ENCODE peak calls at places on chromosomes 7 and 10, in five cellular contexts. U, D, I, T and C are unnamed samples.

GRCh38 chr10:100904903-100905302 is 7.9 kb upstream of the SLF2 start:
- DNase-seq in U (no peak), D (no peak), I (peak), T (no peak), C (no peak)

GRCh38 chr7:31633894-31634494 is 53.0 kb upstream of the PPP1R17 start:
- DNase-seq in U (peak), D (no peak), I (peak), T (peak), C (peak)

GRCh38 chr7:100855515-100855914 is 3.0 kb downstream of the SLC12A9 start:
- DNase-seq in U (no peak), D (no peak), I (no peak), T (no peak), C (no peak)

GRCh38 chr7:138889982-138890381 is 91.2 kb downstream of the KIAA1549 start:
- DNase-seq in U (no peak), D (no peak), I (no peak), T (no peak), C (no peak)

GRCh38 chr7:75734586-75735047 is 4.1 kb downstream of the HIP1 start:
- DNase-seq in U (peak), D (no peak), I (no peak), T (no peak), C (no peak)

GRCh38 chr7:92375013-92375412 is 72.3 kb upstream of the GATAD1 start:
- DNase-seq in U (no peak), D (no peak), I (no peak), T (no peak), C (no peak)

GRCh38 chr10:110802551-110803238 is 69.0 kb upstream of the PDCD4 start:
- DNase-seq in U (peak), D (no peak), I (peak), T (peak), C (no peak)

GRCh38 chr7:55052726-55053431 is 34.1 kb downstream of the EGFR start:
- DNase-seq in U (no peak), D (no peak), I (no peak), T (no peak), C (no peak)

GRCh38 chr7:34653787-34654186 is 4.2 kb upstream of the NPSR1 start:
- DNase-seq in U (peak), D (no peak), I (no peak), T (no peak), C (no peak)

GRCh38 chr10:48737866-48738265 is 53.2 kb downstream of the WDFY4 start:
- DNase-seq in U (no peak), D (no peak), I (no peak), T (no peak), C (no peak)

GRCh38 chr10:131569851-131570715 is 258.6 kb upstream of the TCERG1L start:
- DNase-seq in U (no peak), D (no peak), I (no peak), T (peak), C (no peak)

GRCh38 chr10:34758447-34758996 is 56.6 kb downstream of the PARD3 start:
- DNase-seq in U (peak), D (no peak), I (peak), T (no peak), C (no peak)

GRCh38 chr7:17041324-17041723 is 159.5 kb upstream of the AGR3 start:
- DNase-seq in U (peak), D (no peak), I (no peak), T (no peak), C (no peak)

GRCh38 chr7:142385528-142386340 is 127.9 kb upstream of the PRSS58 start:
- DNase-seq in U (peak), D (no peak), I (peak), T (no peak), C (peak)

GRCh38 chr10:131885391-131886165 is 15.2 kb upstream of the PPP2R2D start:
- DNase-seq in U (peak), D (peak), I (peak), T (peak), C (no peak)

GRCh38 chr7:129530881-129531391 is 28.6 kb downstream of the SMKR1 start:
- DNase-seq in U (peak), D (no peak), I (peak), T (no peak), C (no peak)

GRCh38 chr7:106865130-106866115 is at the start of gene PIK3CG:
- DNase-seq in U (no peak), D (no peak), I (peak), T (no peak), C (no peak)

GRCh38 chr7:49855281-49855980 is 82.0 kb downstream of the VWC2 start:
- DNase-seq in U (no peak), D (no peak), I (no peak), T (no peak), C (no peak)

GRCh38 chr10:112461029-112461887 is 14.2 kb downstream of the VTI1A start:
- DNase-seq in U (no peak), D (no peak), I (no peak), T (no peak), C (no peak)

GRCh38 chr10:126584836-126585235 is 85.7 kb downstream of the C10orf90 start:
- DNase-seq in U (no peak), D (no peak), I (no peak), T (no peak), C (no peak)

GRCh38 chr7:116859323-116859722 is 3.1 kb upstream of the CAPZA2 start:
- DNase-seq in U (no peak), D (no peak), I (no peak), T (no peak), C (peak)

GRCh38 chr7:151251328-151251925 is 2.9 kb upstream of the SMARCD3 start:
- DNase-seq in U (no peak), D (no peak), I (no peak), T (peak), C (no peak)

GRCh38 chr7:123770378-123770777 is 21.6 kb upstream of the WASL start:
- DNase-seq in U (peak), D (no peak), I (peak), T (no peak), C (no peak)

GRCh38 chr7:18426564-18427226 is 68.9 kb upstream of the HDAC9 start:
- DNase-seq in U (no peak), D (no peak), I (no peak), T (no peak), C (no peak)

GRCh38 chr7:45146531-45147379 is 10.8 kb upstream of the RAMP3 start:
- DNase-seq in U (no peak), D (no peak), I (no peak), T (no peak), C (no peak)

GRCh38 chr7:142383826-142384507 is 126.1 kb upstream of the PRSS58 start:
- DNase-seq in U (no peak), D (no peak), I (no peak), T (no peak), C (no peak)

GRCh38 chr7:5682889-5683670 is 98.4 kb downstream of the RNF216 start:
- DNase-seq in U (no peak), D (no peak), I (no peak), T (no peak), C (no peak)
- TF ChIP-seq CTCF in U (no peak), D (no peak), I (no peak), T (no peak), C (no peak)

GRCh38 chr7:51354897-51355296 is 38.3 kb upstream of the COBL start:
- DNase-seq in U (no peak), D (no peak), I (no peak), T (no peak), C (no peak)

GRCh38 chr7:51356849-51357516 is 40.4 kb upstream of the COBL start:
- DNase-seq in U (peak), D (no peak), I (no peak), T (peak), C (no peak)

GRCh38 chr7:51352174-51353145 is 35.9 kb upstream of the COBL start:
- DNase-seq in U (no peak), D (no peak), I (no peak), T (no peak), C (no peak)

GRCh38 chr7:51354434-51354833 is 37.8 kb upstream of the COBL start:
- DNase-seq in U (no peak), D (no peak), I (no peak), T (no peak), C (no peak)

GRCh38 chr7:51357821-51358220 is 41.2 kb upstream of the COBL start:
- DNase-seq in U (no peak), D (no peak), I (no peak), T (no peak), C (no peak)
- TF ChIP-seq CTCF in U (no peak), D (peak), I (no peak), T (no peak), C (peak)

DNA sequence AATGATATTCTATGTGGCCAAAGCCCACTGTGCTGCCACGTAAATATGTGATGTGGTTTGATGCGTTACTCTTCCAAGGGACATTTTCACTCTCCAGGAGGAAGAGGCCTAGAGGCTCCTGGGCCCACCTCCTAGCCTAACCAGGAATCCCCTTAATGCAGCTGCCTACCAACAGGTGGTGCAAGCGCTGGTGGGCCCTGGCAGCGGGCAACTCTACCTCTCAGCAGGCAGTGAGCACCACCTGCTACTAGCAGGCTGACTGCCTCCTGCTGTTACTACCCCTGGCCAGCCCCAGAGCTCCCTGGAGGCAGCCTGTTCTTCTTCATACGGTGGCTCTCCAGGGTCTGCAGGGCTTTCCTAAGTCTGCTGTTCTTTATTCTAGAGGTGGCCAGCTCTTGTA is 62.8 kb downstream of the CDH23 start:
- DNase-seq in U (no peak), D (no peak), I (no peak), T (no peak), C (no peak)
- TF ChIP-seq CTCF in U (no peak), D (no peak), I (no peak), T (no peak), C (no peak)

GRCh38 chr10:95233377-95234034 is 39.5 kb downstream of the ACSM6 start:
- DNase-seq in U (no peak), D (no peak), I (no peak), T (no peak), C (no peak)
- TF ChIP-seq CTCF in U (no peak), D (no peak), I (no peak), T (no peak), C (no peak)

GRCh38 chr7:44116789-44117666 is 6.3 kb downstream of the POLD2 start:
- DNase-seq in U (no peak), D (no peak), I (no peak), T (no peak), C (no peak)

GRCh38 chr7:44119829-44120380 is 3.4 kb downstream of the POLD2 start:
- DNase-seq in U (no peak), D (no peak), I (no peak), T (no peak), C (no peak)

GRCh38 chr7:44120395-44120794 is 3.0 kb downstream of the POLD2 start:
- DNase-seq in U (no peak), D (no peak), I (no peak), T (no peak), C (no peak)

GRCh38 chr7:44116087-44116788 is 7.1 kb downstream of the POLD2 start:
- DNase-seq in U (no peak), D (no peak), I (no peak), T (no peak), C (no peak)

GRCh38 chr7:44117801-44118429 is 5.4 kb downstream of the POLD2 start:
- DNase-seq in U (no peak), D (no peak), I (no peak), T (no peak), C (no peak)
- TF ChIP-seq CTCF in U (no peak), D (no peak), I (no peak), T (no peak), C (no peak)

GRCh38 chr7:105133986-105134655 is 120.1 kb downstream of the KMT2E start:
- DNase-seq in U (no peak), D (no peak), I (no peak), T (no peak), C (no peak)

GRCh38 chr7:105133358-105133757 is 119.4 kb downstream of the KMT2E start:
- DNase-seq in U (no peak), D (no peak), I (no peak), T (no peak), C (no peak)

GRCh38 chr7:105137898-105138297 is 123.9 kb downstream of the KMT2E start:
- DNase-seq in U (no peak), D (no peak), I (no peak), T (no peak), C (no peak)

GRCh38 chr7:105139381-105139780 is 125.4 kb downstream of the KMT2E start:
- DNase-seq in U (no peak), D (no peak), I (no peak), T (no peak), C (no peak)

DNA sequence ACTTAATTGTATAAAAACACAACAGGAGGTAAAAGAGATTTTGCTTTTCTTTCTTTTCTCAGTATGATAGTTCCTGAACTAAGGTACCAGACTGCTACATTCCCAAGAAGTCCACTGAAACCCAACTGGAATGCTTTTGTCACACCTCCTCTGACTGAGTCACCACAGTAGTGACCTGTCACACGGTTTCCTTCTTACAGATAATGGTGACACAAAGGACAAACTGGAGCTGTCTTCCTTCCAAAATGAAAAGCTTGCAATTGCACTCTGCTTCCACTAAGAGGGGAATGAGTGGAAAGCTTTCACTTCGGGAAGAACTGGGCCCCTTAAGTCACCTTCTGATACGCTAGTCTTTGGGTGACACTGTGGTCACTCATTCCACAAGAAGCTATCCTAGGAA is 122.2 kb downstream of the KMT2E start:
- DNase-seq in U (peak), D (no peak), I (no peak), T (no peak), C (no peak)
- TF ChIP-seq CTCF in U (no peak), D (no peak), I (no peak), T (no peak), C (no peak)

GRCh38 chr10:18793951-18794350 is 134.7 kb downstream of the ARL5B start:
- DNase-seq in U (peak), D (no peak), I (no peak), T (no peak), C (peak)
- TF ChIP-seq CTCF in U (peak), D (peak), I (no peak), T (no peak), C (peak)

DNA sequence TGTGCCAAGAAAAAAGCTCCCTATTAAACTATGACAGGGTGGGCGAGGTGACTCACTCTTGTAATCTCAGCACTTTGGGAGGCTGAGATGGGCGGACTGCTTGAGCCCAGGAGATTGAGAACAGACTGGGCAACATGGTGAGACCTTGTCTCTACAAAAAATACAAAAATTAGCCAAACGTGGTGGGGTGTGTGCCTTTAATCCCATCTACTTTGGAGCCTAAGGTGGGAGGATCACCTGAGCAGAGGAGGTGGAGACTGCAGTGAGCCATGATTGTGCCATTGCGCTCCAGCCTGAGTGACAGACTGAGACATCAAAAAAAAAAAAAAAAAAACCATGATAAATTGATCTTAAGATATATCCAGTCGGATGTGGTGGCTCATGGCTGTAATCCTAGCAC is 11.5 kb downstream of the POLR3A start:
- DNase-seq in U (no peak), D (no peak), I (no peak), T (no peak), C (no peak)
- TF ChIP-seq CTCF in U (no peak), D (no peak), I (no peak), T (no peak), C (no peak)